ENCODE peak calls at places on chromosomes 7 and 10, in seven cellular contexts. N is T-cell; Z is Right ventricle myocardium superior; X is stimulated activated CD4-positive, alpha-beta T cell treated with anti-CD3 and anti-CD28 coated beads, Interleukin-15, amount 100 ng/mL, for 1 hour; G is NCI-H2107; D is colonic mucosa; S is EL. U is an unnamed sample.

GRCh38 chr7:27453702-27454405 is 208.8 kb downstream of the HIBADH start:
- DNase-seq in Z (no peak), G (no peak), D (no peak), X (no peak), N (no peak), S (peak), U (no peak)

GRCh38 chr7:138979226-138979979 is 1.8 kb downstream of the KIAA1549 start:
- DNase-seq in G (no peak), N (no peak), X (no peak), D (no peak), Z (no peak), S (no peak), U (no peak)

GRCh38 chr10:34194259-34194658 is 620.8 kb downstream of the PARD3 start:
- DNase-seq in Z (no peak), N (no peak), D (no peak), X (no peak), G (no peak), S (peak), U (no peak)

GRCh38 chr7:130489140-130489967 is 2.5 kb upstream of the MEST start:
- DNase-seq in N (no peak), S (peak), G (no peak), Z (no peak), X (no peak), D (no peak), U (no peak)

GRCh38 chr10:109861051-109861450 is 62.3 kb downstream of the XPNPEP1 start:
- DNase-seq in D (no peak), S (no peak), N (no peak), X (no peak), Z (no peak), G (no peak), U (no peak)

GRCh38 chr7:9776900-9777299 is 1196.8 kb upstream of the PHF14 start:
- DNase-seq in X (no peak), Z (no peak), S (no peak), D (no peak), N (no peak), G (no peak), U (no peak)

GRCh38 chr7:70051726-70052125 is 453.5 kb downstream of the AUTS2 start:
- DNase-seq in X (no peak), G (no peak), S (no peak), D (no peak), N (no peak), Z (no peak), U (no peak)

GRCh38 chr10:88897019-88897853 is 17.2 kb downstream of the STAMBPL1 start:
- DNase-seq in Z (no peak), G (no peak), X (no peak), N (no peak), D (peak), S (peak), U (no peak)

GRCh38 chr7:152117356-152117755 is 91.9 kb downstream of the GALNT11 start:
- DNase-seq in S (no peak), G (no peak), Z (no peak), D (no peak), X (no peak), N (no peak), U (no peak)

GRCh38 chr10:87531908-87532622 is 27.4 kb downstream of the MINPP1 start:
- DNase-seq in S (peak), D (no peak), X (no peak), Z (no peak), G (no peak), N (no peak), U (peak)

GRCh38 chr7:68730871-68731403 is 867.3 kb upstream of the AUTS2 start:
- DNase-seq in S (no peak), X (no peak), Z (no peak), G (no peak), D (no peak), N (no peak), U (no peak)

GRCh38 chr7:45687185-45687560 is 113.0 kb downstream of the ADCY1 start:
- DNase-seq in Z (no peak), D (peak), N (no peak), X (no peak), S (no peak), G (no peak), U (no peak)

GRCh38 chr10:127081946-127082345 is 114.4 kb downstream of the INSYN2A start:
- DNase-seq in Z (no peak), N (no peak), X (no peak), S (no peak), G (no peak), D (no peak), U (no peak)

GRCh38 chr10:60387531-60387930 is 2.1 kb downstream of the ANK3 start:
- DNase-seq in S (no peak), N (no peak), G (no peak), Z (no peak), D (no peak), X (no peak), U (no peak)

GRCh38 chr7:66047426-66047825 is 28.2 kb upstream of the ASL start:
- DNase-seq in Z (no peak), X (no peak), S (peak), D (no peak), G (no peak), N (no peak), U (no peak)

GRCh38 chr10:43322769-43323168 is 48.7 kb upstream of the FXYD4 start:
- DNase-seq in G (no peak), Z (peak), S (peak), N (peak), D (peak), X (peak), U (peak)

GRCh38 chr10:73655257-73655989 is 406 bp downstream of the SYNPO2L start:
- DNase-seq in Z (no peak), G (no peak), N (no peak), D (no peak), S (no peak), X (no peak), U (no peak)

GRCh38 chr7:127258111-127258510 is 5.4 kb upstream of the GRM8 start:
- DNase-seq in G (no peak), S (no peak), Z (no peak), N (no peak), X (no peak), D (no peak), U (no peak)

GRCh38 chr10:125633517-125633999 is 49.4 kb downstream of the TEX36 start:
- DNase-seq in D (no peak), S (peak), Z (no peak), N (no peak), X (no peak), G (no peak), U (no peak)

GRCh38 chr7:115293628-115294236 is 371.8 kb downstream of the MDFIC start:
- DNase-seq in Z (no peak), N (no peak), G (no peak), X (no peak), D (no peak), S (peak), U (no peak)

GRCh38 chr10:84825330-84825729 is 496.9 kb downstream of the CCSER2 start:
- DNase-seq in S (peak), N (no peak), X (no peak), G (no peak), D (no peak), Z (peak), U (no peak)

GRCh38 chr10:116817780-116818343 is 31.4 kb upstream of the ENO4 start:
- DNase-seq in N (no peak), D (no peak), Z (no peak), G (no peak), X (no peak), S (no peak), U (no peak)

GRCh38 chr7:106936236-106936635 is 71.2 kb downstream of the PIK3CG start:
- DNase-seq in X (no peak), Z (no peak), G (no peak), D (no peak), N (no peak), S (no peak), U (no peak)

GRCh38 chr10:62779487-62780248 is 24.9 kb upstream of the ADO start:
- DNase-seq in X (peak), S (peak), N (peak), G (no peak), Z (no peak), D (peak), U (no peak)

GRCh38 chr7:13181221-13181620 is 493.8 kb downstream of the ARL4A start:
- DNase-seq in Z (no peak), G (peak), N (no peak), D (no peak), S (peak), X (no peak), U (no peak)

GRCh38 chr7:157096286-157097055 is 42.3 kb upstream of the UBE3C start:
- DNase-seq in Z (no peak), G (no peak), D (no peak), S (no peak), N (no peak), X (no peak), U (peak)

GRCh38 chr10:93509816-93510215 is 13.4 kb downstream of the CEP55 start:
- DNase-seq in S (no peak), X (no peak), G (no peak), N (no peak), Z (no peak), D (no peak), U (no peak)

GRCh38 chr10:61000769-61001730 is 57.1 kb upstream of the RHOBTB1 start:
- DNase-seq in Z (peak), S (peak), X (no peak), D (peak), N (no peak), G (no peak), U (peak)

GRCh38 chr10:22986771-22987542 is 59.1 kb downstream of the ARMC3 start:
- DNase-seq in S (peak), Z (no peak), D (no peak), N (no peak), G (no peak), X (no peak), U (no peak)

GRCh38 chr7:148872198-148872597 is 11.9 kb downstream of the EZH2 start:
- DNase-seq in Z (no peak), D (no peak), N (no peak), S (no peak), G (no peak), X (no peak), U (no peak)

GRCh38 chr7:140176271-140176701 is 497 bp downstream of the KDM7A start:
- DNase-seq in S (peak), G (no peak), X (peak), Z (peak), N (no peak), D (no peak), U (no peak)

U was measured in sigmoid colon.